ENCODE peak calls at places on chromosomes 6 and 20, in five cellular contexts. H is GM23338, G is breast epithelium, A is HCT116, S is vagina. R is an unnamed sample.
A peak's percentile ranks its signal among the peaks of the same experiment; 100 is the strongest.

GRCh38 chr6:127737009-127737486 is 160.1 kb downstream of the C6orf58 start:
- DNase-seq in S (no peak), H (peak; percentile 84), A (peak; percentile 74), G (no peak), R (peak; percentile 45)

GRCh38 chr6:16239090-16239797 is 857 bp downstream of the GMPR start:
- DNase-seq in G (no peak), S (no peak), A (no peak), H (peak; percentile 48), R (peak; percentile 80)

GRCh38 chr6:1832844-1833787 is 223.4 kb downstream of the FOXC1 start:
- DNase-seq in A (no peak), S (no peak), G (no peak), H (no peak), R (peak; percentile 57)

GRCh38 chr6:144550392-144550791 is 265.3 kb downstream of the UTRN start:
- DNase-seq in G (no peak), H (no peak), S (no peak), A (no peak), R (no peak)

GRCh38 chr6:18362058-18362561 is 25.0 kb upstream of the RNF144B start:
- DNase-seq in S (no peak), H (no peak), G (no peak), A (no peak), R (no peak)

GRCh38 chr6:161917645-161918044 is 643.8 kb upstream of the AGPAT4 start:
- DNase-seq in G (no peak), A (no peak), S (no peak), H (no peak), R (no peak)

GRCh38 chr20:1816384-1817381 is 78.5 kb upstream of the SIRPA start:
- DNase-seq in S (peak; percentile 95), A (no peak), H (no peak), G (no peak), R (no peak)

GRCh38 chr6:159935633-159936032 is 33.2 kb upstream of the IGF2R start:
- DNase-seq in G (no peak), A (no peak), S (no peak), H (no peak), R (no peak)

GRCh38 chr6:17226269-17226668 is 54.9 kb upstream of the RBM24 start:
- DNase-seq in H (no peak), S (no peak), A (no peak), G (no peak), R (no peak)

GRCh38 chr6:12048609-12049008 is 36.5 kb downstream of the HIVEP1 start:
- DNase-seq in S (no peak), A (no peak), G (no peak), H (no peak), R (no peak)

GRCh38 chr6:12051861-12052368 is 39.8 kb downstream of the HIVEP1 start:
- DNase-seq in S (no peak), H (no peak), A (no peak), G (no peak), R (no peak)

GRCh38 chr6:12049165-12049564 is 37.1 kb downstream of the HIVEP1 start:
- DNase-seq in G (no peak), A (no peak), S (no peak), H (no peak), R (no peak)

GRCh38 chr6:12047792-12048432 is 35.8 kb downstream of the HIVEP1 start:
- DNase-seq in A (no peak), H (no peak), S (no peak), G (no peak), R (no peak)

DNA sequence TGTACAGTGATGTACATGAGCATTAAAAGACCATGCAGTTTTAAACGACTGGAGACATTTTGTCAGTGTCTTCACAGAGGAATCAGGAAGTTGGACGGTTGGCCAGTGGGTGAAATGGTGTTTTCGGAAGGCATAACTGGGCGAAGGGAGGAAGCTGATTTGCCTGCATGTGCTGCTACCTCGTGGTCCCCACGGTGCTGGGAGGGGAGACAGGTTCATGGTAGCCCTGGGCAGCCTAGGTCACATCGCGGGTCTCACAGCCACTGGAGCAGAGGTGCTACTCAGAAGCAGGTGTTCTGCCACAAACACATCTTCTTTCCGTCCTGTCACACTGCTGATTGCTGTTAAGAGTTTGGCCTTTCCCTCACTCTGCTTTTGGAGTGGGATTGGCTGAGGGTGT is 35.2 kb downstream of the HIVEP1 start:
- DNase-seq in G (no peak), A (no peak), S (no peak), H (no peak), R (no peak)
- TF ChIP-seq CTCF in G (no peak), A (no peak), S (no peak), H (no peak), R (no peak)

GRCh38 chr20:41003143-41003932 is 25.3 kb upstream of the TOP1 start:
- DNase-seq in G (peak; percentile 60), H (peak; percentile 29), S (no peak), A (peak; percentile 98), R (peak; percentile 74)

GRCh38 chr20:41006126-41006935 is 22.3 kb upstream of the TOP1 start:
- DNase-seq in A (no peak), S (no peak), H (peak; percentile 27), G (no peak), R (no peak)

GRCh38 chr20:41006936-41007871 is 21.4 kb upstream of the TOP1 start:
- DNase-seq in H (no peak), A (no peak), G (no peak), S (no peak), R (no peak)

GRCh38 chr20:41004561-41005360 is 23.9 kb upstream of the TOP1 start:
- DNase-seq in H (no peak), A (no peak), S (no peak), G (no peak), R (peak; percentile 39)

DNA sequence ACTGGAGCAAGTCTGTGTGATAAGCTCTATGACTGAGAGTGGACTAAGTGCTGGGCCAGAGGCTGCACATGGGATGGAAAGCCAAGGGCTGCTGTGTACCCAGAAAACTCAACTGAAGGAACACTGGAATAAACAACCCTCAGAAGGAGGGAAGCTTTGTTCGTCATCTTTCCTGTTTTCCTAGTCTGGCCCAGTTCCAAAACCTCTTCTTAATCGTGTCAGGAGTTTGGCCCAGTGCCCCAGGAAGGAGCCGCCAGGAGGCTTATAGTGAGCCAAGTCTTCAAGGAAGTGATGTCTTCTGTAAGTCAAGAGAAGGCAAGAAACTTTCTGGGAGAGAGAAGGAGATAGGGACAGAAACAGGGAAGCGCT is 23.3 kb upstream of the TOP1 start:
- DNase-seq in G (peak; percentile 90), H (no peak), S (no peak), A (peak; percentile 74), R (peak; percentile 94)
- TF ChIP-seq POLR2AphosphoS5 in G (peak; percentile 41), H (no peak), S (peak; percentile 11), A (peak; percentile 53), R (peak; percentile 75)

GRCh38 chr20:61163027-61163426 is 89.0 kb upstream of the CDH4 start:
- DNase-seq in H (no peak), G (no peak), S (no peak), A (no peak), R (no peak)

GRCh38 chr20:61157301-61157700 is 94.8 kb upstream of the CDH4 start:
- DNase-seq in H (no peak), A (no peak), G (no peak), S (no peak), R (no peak)

GRCh38 chr20:61159940-61160688 is 91.9 kb upstream of the CDH4 start:
- DNase-seq in A (no peak), H (no peak), G (no peak), S (no peak), R (no peak)

GRCh38 chr20:61162506-61162905 is 89.6 kb upstream of the CDH4 start:
- DNase-seq in H (no peak), A (no peak), G (no peak), S (no peak), R (no peak)

DNA sequence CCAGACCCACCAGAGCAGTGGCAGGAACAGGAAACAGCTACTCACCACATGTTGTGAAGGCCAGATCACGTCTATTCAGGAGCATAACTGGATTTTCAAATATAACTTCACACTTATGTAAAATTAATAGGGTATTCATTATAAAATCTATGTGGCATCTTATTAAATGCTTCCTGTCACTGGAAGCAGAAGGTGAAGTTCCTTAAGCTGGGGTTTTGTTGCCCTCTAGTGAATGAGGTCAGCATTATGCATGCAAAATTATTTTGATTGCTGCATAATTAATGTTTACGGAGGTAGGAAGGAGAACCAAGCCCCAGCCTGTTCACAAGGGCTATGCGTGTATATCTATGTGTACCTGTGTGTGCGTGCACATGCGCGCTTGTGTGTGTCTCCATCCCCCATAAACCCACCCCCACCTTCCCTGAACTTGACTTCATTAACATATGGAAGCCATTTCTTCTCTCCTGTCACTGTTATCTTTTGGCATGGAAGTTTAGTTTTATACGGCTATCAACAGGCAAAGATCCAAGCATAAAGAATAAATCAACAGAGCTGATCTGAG is 90.3 kb upstream of the CDH4 start:
- DNase-seq in H (no peak), A (no peak), G (no peak), S (no peak), R (no peak)
- H3K4me3 ChIP-seq in H (no peak overlapping the region), A (no peak overlapping the region), G (no peak overlapping the region), S (no peak overlapping the region), R (no peak overlapping the region)

GRCh38 chr20:12966468-12967085 is 42.2 kb upstream of the SPTLC3 start:
- DNase-seq in A (no peak), S (no peak), G (no peak), H (peak; percentile 17), R (no peak)
- TF ChIP-seq CTCF in A (no peak), S (peak; percentile 13), G (peak; percentile 8), H (peak; percentile 46), R (no peak)